ENCODE peak calls at places on chromosomes 13 and 19, in seven cellular contexts. One of them, this sample, is unnamed.

GRCh38 chr13:73647417-73647816 is 486.8 kb downstream of the KLF12 start:
- DNase-seq in thoracic aorta: no peak
- DNase-seq in left ventricle myocardium inferior: no peak
- DNase-seq in cardiac fibroblast: no peak
- DNase-seq in transverse colon: no peak
- DNase-seq in WTC11: no peak
- DNase-seq in uterus: no peak
- DNase-seq in this sample: no peak

GRCh38 chr13:48849515-48849914 is 126.2 kb upstream of the FNDC3A start:
- DNase-seq in uterus: no peak
- DNase-seq in transverse colon: no peak
- DNase-seq in left ventricle myocardium inferior: no peak
- DNase-seq in cardiac fibroblast: no peak
- DNase-seq in thoracic aorta: no peak
- DNase-seq in WTC11: no peak
- DNase-seq in this sample: no peak

GRCh38 chr13:35871561-35871960 is 259.6 kb downstream of the DCLK1 start:
- DNase-seq in uterus: no peak
- DNase-seq in left ventricle myocardium inferior: no peak
- DNase-seq in transverse colon: no peak
- DNase-seq in cardiac fibroblast: no peak
- DNase-seq in WTC11: no peak
- DNase-seq in thoracic aorta: no peak
- DNase-seq in this sample: no peak

GRCh38 chr13:36965767-36966166 is 33.4 kb downstream of the ALG5 start:
- DNase-seq in thoracic aorta: no peak
- DNase-seq in uterus: no peak
- DNase-seq in cardiac fibroblast: peak
- DNase-seq in WTC11: no peak
- DNase-seq in left ventricle myocardium inferior: no peak
- DNase-seq in transverse colon: no peak
- DNase-seq in this sample: no peak

GRCh38 chr13:105918842-105919741 is 616.4 kb downstream of the EFNB2 start:
- DNase-seq in thoracic aorta: no peak
- DNase-seq in transverse colon: peak
- DNase-seq in left ventricle myocardium inferior: no peak
- DNase-seq in WTC11: no peak
- DNase-seq in uterus: no peak
- DNase-seq in cardiac fibroblast: peak
- DNase-seq in this sample: no peak

GRCh38 chr19:6062961-6063575 is 47.2 kb downstream of the RFX2 start:
- DNase-seq in WTC11: no peak
- DNase-seq in transverse colon: peak
- DNase-seq in uterus: peak
- DNase-seq in cardiac fibroblast: no peak
- DNase-seq in thoracic aorta: no peak
- DNase-seq in left ventricle myocardium inferior: no peak
- DNase-seq in this sample: no peak

GRCh38 chr13:87537946-87538345 is 133.2 kb upstream of the SLITRK5 start:
- DNase-seq in transverse colon: no peak
- DNase-seq in WTC11: no peak
- DNase-seq in uterus: no peak
- DNase-seq in cardiac fibroblast: no peak
- DNase-seq in thoracic aorta: no peak
- DNase-seq in left ventricle myocardium inferior: no peak
- DNase-seq in this sample: no peak

GRCh38 chr13:99812611-99813010 is 159.0 kb downstream of the ZIC5 start:
- DNase-seq in cardiac fibroblast: peak
- DNase-seq in WTC11: no peak
- DNase-seq in thoracic aorta: no peak
- DNase-seq in left ventricle myocardium inferior: no peak
- DNase-seq in transverse colon: no peak
- DNase-seq in uterus: no peak
- DNase-seq in this sample: no peak

GRCh38 chr19:3783660-3784584 is 2.3 kb downstream of the MATK start:
- DNase-seq in cardiac fibroblast: no peak
- DNase-seq in uterus: no peak
- DNase-seq in left ventricle myocardium inferior: no peak
- DNase-seq in transverse colon: no peak
- DNase-seq in thoracic aorta: no peak
- DNase-seq in WTC11: peak
- DNase-seq in this sample: peak

GRCh38 chr13:38641164-38641948 is 45.5 kb upstream of the FREM2 start:
- DNase-seq in uterus: no peak
- DNase-seq in transverse colon: no peak
- DNase-seq in cardiac fibroblast: peak
- DNase-seq in thoracic aorta: no peak
- DNase-seq in left ventricle myocardium inferior: no peak
- DNase-seq in WTC11: no peak
- DNase-seq in this sample: no peak

GRCh38 chr13:34159946-34160345 is 342.0 kb downstream of the RFC3 start:
- DNase-seq in transverse colon: no peak
- DNase-seq in uterus: no peak
- DNase-seq in left ventricle myocardium inferior: no peak
- DNase-seq in cardiac fibroblast: no peak
- DNase-seq in WTC11: no peak
- DNase-seq in thoracic aorta: no peak
- DNase-seq in this sample: no peak

GRCh38 chr13:113110852-113111315 is 5.3 kb downstream of the F7 start:
- DNase-seq in WTC11: peak
- DNase-seq in transverse colon: peak
- DNase-seq in thoracic aorta: no peak
- DNase-seq in uterus: no peak
- DNase-seq in left ventricle myocardium inferior: no peak
- DNase-seq in cardiac fibroblast: no peak
- DNase-seq in this sample: no peak

GRCh38 chr13:107205318-107206112 is 637.6 kb upstream of the ARGLU1 start:
- DNase-seq in transverse colon: peak
- DNase-seq in uterus: peak
- DNase-seq in cardiac fibroblast: peak
- DNase-seq in thoracic aorta: no peak
- DNase-seq in WTC11: peak
- DNase-seq in left ventricle myocardium inferior: peak
- DNase-seq in this sample: peak

GRCh38 chr19:15048885-15049541 is at the start of gene CASP14:
- DNase-seq in uterus: no peak
- DNase-seq in thoracic aorta: no peak
- DNase-seq in WTC11: no peak
- DNase-seq in left ventricle myocardium inferior: no peak
- DNase-seq in transverse colon: no peak
- DNase-seq in cardiac fibroblast: no peak
- DNase-seq in this sample: no peak

GRCh38 chr19:54354761-54355160 is 10.0 kb downstream of the LAIR1 start:
- DNase-seq in transverse colon: no peak
- DNase-seq in WTC11: no peak
- DNase-seq in uterus: no peak
- DNase-seq in cardiac fibroblast: no peak
- DNase-seq in left ventricle myocardium inferior: no peak
- DNase-seq in thoracic aorta: no peak
- DNase-seq in this sample: no peak

GRCh38 chr13:77691871-77692270 is 5.6 kb upstream of the SLAIN1 start:
- DNase-seq in thoracic aorta: no peak
- DNase-seq in transverse colon: no peak
- DNase-seq in uterus: no peak
- DNase-seq in WTC11: no peak
- DNase-seq in cardiac fibroblast: no peak
- DNase-seq in left ventricle myocardium inferior: no peak
- DNase-seq in this sample: no peak

GRCh38 chr13:100976993-100977392 is 302.4 kb upstream of the TMTC4 start:
- DNase-seq in transverse colon: no peak
- DNase-seq in left ventricle myocardium inferior: no peak
- DNase-seq in thoracic aorta: no peak
- DNase-seq in uterus: no peak
- DNase-seq in cardiac fibroblast: no peak
- DNase-seq in WTC11: no peak
- DNase-seq in this sample: no peak

GRCh38 chr13:46339035-46339666 is 47.9 kb downstream of the RUBCNL start:
- DNase-seq in WTC11: no peak
- DNase-seq in left ventricle myocardium inferior: peak
- DNase-seq in thoracic aorta: no peak
- DNase-seq in uterus: no peak
- DNase-seq in transverse colon: peak
- DNase-seq in cardiac fibroblast: peak
- DNase-seq in this sample: no peak

GRCh38 chr19:1251503-1252220 is 3.3 kb downstream of the MIDN start:
- DNase-seq in thoracic aorta: no peak
- DNase-seq in cardiac fibroblast: no peak
- DNase-seq in transverse colon: peak
- DNase-seq in uterus: no peak
- DNase-seq in left ventricle myocardium inferior: peak
- DNase-seq in WTC11: no peak
- DNase-seq in this sample: no peak

GRCh38 chr13:32535140-32535539 is 3.5 kb downstream of the N4BP2L2 start:
- DNase-seq in transverse colon: no peak
- DNase-seq in thoracic aorta: no peak
- DNase-seq in uterus: no peak
- DNase-seq in WTC11: no peak
- DNase-seq in left ventricle myocardium inferior: no peak
- DNase-seq in cardiac fibroblast: no peak
- DNase-seq in this sample: no peak

GRCh38 chr13:32537580-32538233 is 888 bp downstream of the N4BP2L2 start:
- DNase-seq in transverse colon: peak
- DNase-seq in thoracic aorta: no peak
- DNase-seq in WTC11: peak
- DNase-seq in uterus: peak
- DNase-seq in cardiac fibroblast: peak
- DNase-seq in left ventricle myocardium inferior: peak
- DNase-seq in this sample: no peak

GRCh38 chr13:32535748-32536147 is 2.8 kb downstream of the N4BP2L2 start:
- DNase-seq in thoracic aorta: no peak
- DNase-seq in uterus: no peak
- DNase-seq in WTC11: no peak
- DNase-seq in transverse colon: no peak
- DNase-seq in left ventricle myocardium inferior: no peak
- DNase-seq in cardiac fibroblast: no peak
- DNase-seq in this sample: no peak

GRCh38 chr13:32538234-32538620 is 368 bp downstream of the N4BP2L2 start:
- DNase-seq in cardiac fibroblast: peak
- DNase-seq in thoracic aorta: no peak
- DNase-seq in uterus: no peak
- DNase-seq in WTC11: peak
- DNase-seq in transverse colon: no peak
- DNase-seq in left ventricle myocardium inferior: peak
- DNase-seq in this sample: no peak

GRCh38 chr13:32538621-32539246 is at the start of gene N4BP2L2:
- DNase-seq in WTC11: peak
- DNase-seq in left ventricle myocardium inferior: peak
- DNase-seq in thoracic aorta: peak
- DNase-seq in transverse colon: peak
- DNase-seq in uterus: peak
- DNase-seq in cardiac fibroblast: peak
- DNase-seq in this sample: peak
- TF ChIP-seq CTCF in WTC11: no peak
- TF ChIP-seq CTCF in left ventricle myocardium inferior: peak
- TF ChIP-seq CTCF in thoracic aorta: no peak
- TF ChIP-seq CTCF in transverse colon: no peak
- TF ChIP-seq CTCF in uterus: peak
- TF ChIP-seq CTCF in cardiac fibroblast: peak
- TF ChIP-seq CTCF in this sample: no peak

GRCh38 chr13:40974460-40975407 is 44.4 kb downstream of the ELF1 start:
- DNase-seq in left ventricle myocardium inferior: no peak
- DNase-seq in cardiac fibroblast: peak
- DNase-seq in uterus: no peak
- DNase-seq in thoracic aorta: no peak
- DNase-seq in WTC11: no peak
- DNase-seq in transverse colon: peak
- DNase-seq in this sample: no peak
- TF ChIP-seq CTCF in left ventricle myocardium inferior: peak
- TF ChIP-seq CTCF in cardiac fibroblast: peak
- TF ChIP-seq CTCF in uterus: peak
- TF ChIP-seq CTCF in thoracic aorta: peak
- TF ChIP-seq CTCF in WTC11: peak
- TF ChIP-seq CTCF in transverse colon: peak
- TF ChIP-seq CTCF in this sample: peak

GRCh38 chr19:8370176-8371010 is 6.4 kb downstream of the ANGPTL4 start:
- DNase-seq in thoracic aorta: no peak
- DNase-seq in WTC11: no peak
- DNase-seq in uterus: no peak
- DNase-seq in left ventricle myocardium inferior: no peak
- DNase-seq in cardiac fibroblast: no peak
- DNase-seq in transverse colon: no peak
- DNase-seq in this sample: no peak

GRCh38 chr19:8371011-8371804 is 7.3 kb downstream of the ANGPTL4 start:
- DNase-seq in thoracic aorta: no peak
- DNase-seq in WTC11: no peak
- DNase-seq in uterus: no peak
- DNase-seq in transverse colon: no peak
- DNase-seq in cardiac fibroblast: no peak
- DNase-seq in left ventricle myocardium inferior: no peak
- DNase-seq in this sample: no peak

GRCh38 chr19:8377598-8377997 is 12.6 kb upstream of the RAB11B start:
- DNase-seq in uterus: no peak
- DNase-seq in cardiac fibroblast: no peak
- DNase-seq in left ventricle myocardium inferior: no peak
- DNase-seq in transverse colon: no peak
- DNase-seq in thoracic aorta: no peak
- DNase-seq in WTC11: no peak
- DNase-seq in this sample: no peak

DNA sequence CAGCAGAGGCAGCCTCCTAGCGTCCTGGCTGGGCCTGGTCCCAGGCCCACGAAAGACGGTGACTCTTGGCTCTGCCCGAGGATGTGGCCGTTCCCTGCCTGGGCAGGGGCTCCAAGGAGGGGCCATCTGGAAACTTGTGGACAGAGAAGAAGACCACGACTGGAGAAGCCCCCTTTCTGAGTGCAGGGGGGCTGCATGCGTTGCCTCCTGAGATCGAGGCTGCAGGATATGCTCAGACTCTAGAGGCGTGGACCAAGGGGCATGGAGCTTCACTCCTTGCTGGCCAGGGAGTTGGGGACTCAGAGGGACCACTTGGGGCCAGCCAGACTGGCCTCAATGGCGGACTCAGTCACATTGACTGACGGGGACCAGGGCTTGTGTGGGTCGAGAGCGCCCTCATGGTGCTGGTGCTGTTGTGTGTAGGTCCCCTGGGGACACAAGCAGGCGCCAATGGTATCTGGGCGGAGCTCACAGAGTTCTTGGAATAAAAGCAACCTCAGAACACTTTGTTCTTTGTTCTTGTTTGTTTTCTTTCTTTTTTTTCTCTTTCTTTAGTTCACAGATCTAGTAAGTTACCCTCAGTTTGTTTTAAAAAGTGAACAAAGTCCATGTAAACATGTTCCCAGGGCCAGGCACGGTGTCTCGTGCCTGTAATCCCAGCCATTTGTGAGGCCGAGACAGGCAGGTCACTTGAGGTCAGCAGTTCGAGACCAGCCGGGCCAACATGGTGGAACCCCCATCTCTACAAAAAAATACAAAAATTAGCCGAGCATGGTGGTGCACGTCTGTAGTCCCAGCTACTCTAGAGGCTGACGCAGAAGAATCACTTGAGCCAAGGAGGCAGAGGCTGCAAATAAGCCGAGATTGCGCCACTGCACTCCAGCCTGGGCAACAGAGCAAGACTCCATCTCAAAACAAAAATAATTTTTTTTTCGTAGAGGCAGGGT is 10.2 kb downstream of the ANGPTL4 start:
- DNase-seq in thoracic aorta: no peak
- DNase-seq in WTC11: no peak
- DNase-seq in left ventricle myocardium inferior: no peak
- DNase-seq in cardiac fibroblast: peak
- DNase-seq in transverse colon: peak
- DNase-seq in uterus: no peak
- DNase-seq in this sample: no peak
- TF ChIP-seq CTCF in thoracic aorta: no peak
- TF ChIP-seq CTCF in WTC11: no peak
- TF ChIP-seq CTCF in left ventricle myocardium inferior: no peak
- TF ChIP-seq CTCF in cardiac fibroblast: no peak
- TF ChIP-seq CTCF in transverse colon: no peak
- TF ChIP-seq CTCF in uterus: no peak
- TF ChIP-seq CTCF in this sample: no peak

GRCh38 chr13:55977436-55977835 is 1163.3 kb upstream of the PRR20A start:
- DNase-seq in WTC11: no peak
- DNase-seq in cardiac fibroblast: no peak
- DNase-seq in left ventricle myocardium inferior: no peak
- DNase-seq in transverse colon: no peak
- DNase-seq in thoracic aorta: no peak
- DNase-seq in uterus: no peak
- DNase-seq in this sample: no peak
- TF ChIP-seq CTCF in WTC11: no peak
- TF ChIP-seq CTCF in cardiac fibroblast: no peak
- TF ChIP-seq CTCF in left ventricle myocardium inferior: no peak
- TF ChIP-seq CTCF in transverse colon: no peak
- TF ChIP-seq CTCF in thoracic aorta: no peak
- TF ChIP-seq CTCF in uterus: no peak
- TF ChIP-seq CTCF in this sample: no peak

This sample was measured in H1.